ENCODE peak calls at places on chromosomes 16 and 17, in nine cellular contexts. O, H, C, M, K, V, Z, B and P are unnamed samples.

GRCh38 chr16:83835972-83836566 is 28.3 kb downstream of the HSBP1 start:
- DNase-seq in B (no peak), C (no peak), H (peak), K (no peak), O (no peak), V (no peak), M (peak), Z (peak), P (no peak)

GRCh38 chr17:46885956-46886663 is 34.7 kb downstream of the WNT9B start:
- DNase-seq in V (no peak), B (no peak), O (no peak), Z (no peak), K (no peak), H (no peak), C (no peak), M (no peak), P (no peak)

GRCh38 chr17:9456265-9456664 is 119.4 kb downstream of the STX8 start:
- DNase-seq in M (no peak), Z (no peak), C (no peak), O (no peak), V (no peak), B (peak), H (peak), K (no peak), P (no peak)

GRCh38 chr17:8122923-8123694 is 797 bp downstream of the HES7 start:
- DNase-seq in O (no peak), C (peak), V (no peak), B (no peak), Z (peak), H (peak), M (no peak), K (no peak), P (no peak)

GRCh38 chr17:37177234-37177633 is 198.6 kb upstream of the C17orf78 start:
- DNase-seq in O (no peak), V (no peak), M (no peak), B (no peak), Z (no peak), C (no peak), K (no peak), H (no peak), P (no peak)

GRCh38 chr17:17666111-17666714 is 15.0 kb upstream of the RAI1 start:
- DNase-seq in C (no peak), V (no peak), Z (peak), H (peak), B (no peak), O (no peak), K (no peak), M (peak), P (peak)

GRCh38 chr17:75698659-75699058 is 22.6 kb upstream of the ITGB4 start:
- DNase-seq in K (no peak), B (no peak), O (no peak), C (peak), V (no peak), Z (no peak), M (no peak), H (no peak), P (peak)

GRCh38 chr17:920190-920589 is 59.4 kb downstream of the NXN start:
- DNase-seq in M (no peak), K (no peak), Z (no peak), O (no peak), H (no peak), C (peak), V (no peak), B (no peak), P (no peak)

GRCh38 chr16:5041604-5042133 is 7.9 kb upstream of the NAGPA start:
- DNase-seq in B (no peak), Z (no peak), V (no peak), C (no peak), K (no peak), M (peak), O (peak), H (peak), P (no peak)

GRCh38 chr16:30659507-30660423 is 1.5 kb downstream of the FBRS start:
- DNase-seq in M (no peak), B (no peak), O (peak), Z (no peak), V (peak), C (peak), K (no peak), H (peak), P (peak)

GRCh38 chr16:3457434-3458252 is 14.2 kb downstream of the NAA60 start:
- DNase-seq in Z (peak), B (peak), M (peak), C (peak), V (peak), K (peak), O (peak), H (peak), P (peak)

GRCh38 chr16:84360170-84360569 is 8.2 kb upstream of the ATP2C2 start:
- DNase-seq in C (peak), O (no peak), V (no peak), K (no peak), H (no peak), B (no peak), Z (no peak), M (no peak), P (peak)

GRCh38 chr16:31708348-31708747 is 165.3 kb upstream of the ZNF267 start:
- DNase-seq in O (no peak), K (no peak), Z (no peak), V (no peak), H (no peak), C (no peak), M (no peak), B (no peak), P (no peak)

GRCh38 chr17:17445925-17446665 is 30.7 kb upstream of the MED9 start:
- DNase-seq in V (no peak), K (peak), M (peak), B (no peak), C (peak), Z (peak), O (no peak), H (peak), P (peak)

GRCh38 chr16:6124136-6124535 is 1026.5 kb upstream of the EEF2KMT start:
- DNase-seq in K (no peak), O (no peak), Z (no peak), H (no peak), V (no peak), B (no peak), M (no peak), C (no peak), P (no peak)

GRCh38 chr17:17079761-17080160 is 37.5 kb downstream of the MPRIP start:
- DNase-seq in O (peak), C (peak), B (peak), Z (no peak), V (no peak), K (no peak), H (no peak), M (no peak), P (no peak)

GRCh38 chr17:4582691-4583090 is 1.6 kb upstream of the SMTNL2 start:
- DNase-seq in B (no peak), M (no peak), Z (no peak), K (no peak), O (no peak), V (no peak), C (no peak), H (no peak), P (no peak)

GRCh38 chr17:4584125-4584834 is at the start of gene SMTNL2:
- DNase-seq in V (peak), B (peak), C (peak), H (no peak), Z (no peak), O (peak), K (no peak), M (no peak), P (no peak)

GRCh38 chr17:4583206-4583605 is 1.1 kb upstream of the SMTNL2 start:
- DNase-seq in B (no peak), H (no peak), M (no peak), C (no peak), V (no peak), Z (no peak), K (no peak), O (no peak), P (no peak)

GRCh38 chr17:4584835-4585187 is 482 bp downstream of the SMTNL2 start:
- DNase-seq in K (no peak), H (no peak), V (no peak), B (no peak), O (no peak), M (no peak), C (peak), Z (no peak), P (no peak)

DNA sequence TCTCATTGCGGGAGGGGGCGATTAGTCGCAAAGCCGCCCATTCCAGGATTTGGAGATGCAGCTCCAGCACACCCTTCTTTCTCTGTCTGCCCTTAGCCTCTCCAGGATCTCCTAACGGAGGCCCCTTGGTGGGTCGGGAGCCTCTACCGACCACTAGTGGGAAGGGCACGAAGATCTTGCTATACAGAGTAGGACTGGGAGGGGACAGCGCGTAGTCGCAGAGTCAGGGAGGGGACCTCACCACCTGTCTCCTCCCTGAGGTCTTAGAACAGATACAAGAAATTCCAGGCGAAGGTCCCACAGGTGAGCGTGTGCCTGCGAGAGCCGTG is 569 bp upstream of the SMTNL2 start:
- DNase-seq in M (no peak), B (no peak), K (no peak), O (peak), V (peak), H (peak), Z (peak), C (no peak), P (no peak)
- TF ChIP-seq CTCF in M (peak), B (peak), K (peak), O (no peak), V (peak), H (peak), Z (no peak), C (no peak), P (no peak)

GRCh38 chr17:71727723-71728122 is 393.1 kb upstream of the SOX9 start:
- DNase-seq in K (no peak), C (no peak), M (no peak), V (no peak), H (no peak), Z (no peak), O (no peak), B (no peak), P (no peak)

GRCh38 chr17:71724339-71724738 is 396.5 kb upstream of the SOX9 start:
- DNase-seq in V (no peak), B (no peak), C (no peak), Z (no peak), M (no peak), K (no peak), H (no peak), O (no peak), P (no peak)

GRCh38 chr17:71727292-71727691 is 393.5 kb upstream of the SOX9 start:
- DNase-seq in V (no peak), B (no peak), Z (no peak), C (no peak), M (no peak), O (no peak), H (no peak), K (no peak), P (no peak)

DNA sequence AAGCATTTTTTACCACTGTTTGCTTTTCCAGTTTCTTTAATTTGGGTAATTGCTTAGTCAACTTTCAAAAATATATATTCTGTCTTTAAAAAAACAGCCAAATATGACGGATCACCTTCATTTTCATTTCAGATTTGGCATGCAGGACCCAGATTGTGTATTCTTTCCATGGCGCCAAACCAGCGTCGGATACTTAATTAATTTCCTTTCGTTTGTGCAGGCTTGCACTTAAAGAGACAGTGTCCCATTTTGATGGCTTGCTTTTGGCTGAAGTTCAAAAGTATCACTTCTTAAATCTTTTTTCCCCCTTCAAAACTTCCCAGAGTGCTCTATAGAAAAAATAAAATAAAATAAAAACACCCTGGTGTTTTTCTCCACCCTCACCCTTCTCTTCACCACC is 394.5 kb upstream of the SOX9 start:
- DNase-seq in M (no peak), H (no peak), B (no peak), K (no peak), Z (no peak), C (no peak), O (no peak), V (no peak), P (no peak)
- TF ChIP-seq CTCF in M (no peak), H (no peak), B (no peak), K (no peak), Z (no peak), C (no peak), O (no peak), V (no peak), P (no peak)

GRCh38 chr17:80970044-80970761 is 21.4 kb upstream of the CHMP6 start:
- DNase-seq in Z (peak), V (peak), H (peak), C (no peak), O (peak), B (peak), M (no peak), K (no peak), P (peak)
- TF ChIP-seq CTCF in Z (peak), V (peak), H (peak), C (peak), O (peak), B (peak), M (peak), K (peak), P (no peak)

GRCh38 chr16:81174644-81175324 is 63.7 kb upstream of the BCO1 start:
- DNase-seq in B (no peak), C (no peak), K (no peak), Z (peak), H (peak), O (no peak), M (no peak), V (no peak), P (no peak)
- TF ChIP-seq CTCF in B (no peak), C (no peak), K (no peak), Z (no peak), H (peak), O (no peak), M (no peak), V (no peak), P (no peak)

DNA sequence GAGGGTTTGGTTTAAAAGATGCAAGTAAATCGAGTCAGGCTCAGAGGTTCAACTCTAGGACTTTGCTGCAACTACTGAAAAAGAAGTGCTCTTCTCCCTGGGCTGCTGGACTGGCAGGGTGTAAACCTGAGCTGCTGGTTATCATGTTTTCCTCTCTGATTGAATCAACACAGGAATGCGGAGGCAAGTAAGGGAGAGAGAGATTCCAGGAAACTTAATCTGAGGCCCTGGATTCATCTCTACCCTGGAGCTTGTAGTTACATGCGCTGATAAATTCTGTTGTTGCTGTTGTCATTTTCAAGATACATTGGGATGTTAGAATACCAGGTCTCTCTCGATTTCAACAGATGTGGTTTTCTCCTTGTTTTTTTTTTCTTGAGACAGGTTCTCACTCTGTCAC is 8.2 kb upstream of the HS3ST3A1 start:
- DNase-seq in V (no peak), B (no peak), K (no peak), O (no peak), Z (no peak), M (no peak), H (no peak), C (no peak), P (no peak)
- TF ChIP-seq CTCF in V (no peak), B (no peak), K (no peak), O (no peak), Z (no peak), M (no peak), H (no peak), C (no peak), P (no peak)

GRCh38 chr17:51733166-51733565 is 425.3 kb downstream of the CA10 start:
- DNase-seq in Z (no peak), K (no peak), H (no peak), B (no peak), C (no peak), M (no peak), O (no peak), V (no peak), P (no peak)

GRCh38 chr17:51731941-51732722 is 426.4 kb downstream of the CA10 start:
- DNase-seq in C (no peak), V (no peak), Z (no peak), O (no peak), K (no peak), H (no peak), B (no peak), M (no peak), P (no peak)

GRCh38 chr17:51739245-51739886 is 419.1 kb downstream of the CA10 start:
- DNase-seq in K (no peak), V (no peak), O (no peak), C (no peak), B (no peak), H (no peak), Z (no peak), M (no peak), P (no peak)

GRCh38 chr17:51734976-51735375 is 423.5 kb downstream of the CA10 start:
- DNase-seq in M (no peak), H (no peak), B (no peak), O (no peak), K (no peak), V (no peak), Z (no peak), C (no peak), P (no peak)

DNA sequence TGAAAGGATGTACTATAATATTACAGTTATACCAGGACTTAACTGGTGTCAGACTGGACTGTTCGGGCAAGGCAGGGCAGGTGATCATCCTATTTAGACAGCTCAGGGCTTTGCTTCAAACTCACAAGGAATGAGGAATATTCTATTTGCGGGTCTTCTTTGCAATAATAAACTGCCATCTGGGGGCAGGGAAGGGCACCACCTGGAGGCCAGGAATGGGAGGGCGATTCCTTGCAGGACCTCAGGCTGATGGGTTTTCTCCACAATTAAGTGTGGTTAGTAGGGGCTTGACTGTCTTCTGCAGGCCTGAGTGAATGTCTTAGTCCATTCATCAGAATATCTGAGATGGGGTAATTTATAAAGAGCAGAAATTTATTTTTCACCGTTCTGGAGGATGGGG is 424.1 kb downstream of the CA10 start:
- DNase-seq in M (no peak), H (no peak), B (no peak), V (no peak), C (no peak), O (no peak), K (no peak), Z (no peak), P (no peak)
- TF ChIP-seq CTCF in M (peak), H (no peak), B (peak), V (no peak), C (peak), O (no peak), K (peak), Z (no peak), P (no peak)

DNA sequence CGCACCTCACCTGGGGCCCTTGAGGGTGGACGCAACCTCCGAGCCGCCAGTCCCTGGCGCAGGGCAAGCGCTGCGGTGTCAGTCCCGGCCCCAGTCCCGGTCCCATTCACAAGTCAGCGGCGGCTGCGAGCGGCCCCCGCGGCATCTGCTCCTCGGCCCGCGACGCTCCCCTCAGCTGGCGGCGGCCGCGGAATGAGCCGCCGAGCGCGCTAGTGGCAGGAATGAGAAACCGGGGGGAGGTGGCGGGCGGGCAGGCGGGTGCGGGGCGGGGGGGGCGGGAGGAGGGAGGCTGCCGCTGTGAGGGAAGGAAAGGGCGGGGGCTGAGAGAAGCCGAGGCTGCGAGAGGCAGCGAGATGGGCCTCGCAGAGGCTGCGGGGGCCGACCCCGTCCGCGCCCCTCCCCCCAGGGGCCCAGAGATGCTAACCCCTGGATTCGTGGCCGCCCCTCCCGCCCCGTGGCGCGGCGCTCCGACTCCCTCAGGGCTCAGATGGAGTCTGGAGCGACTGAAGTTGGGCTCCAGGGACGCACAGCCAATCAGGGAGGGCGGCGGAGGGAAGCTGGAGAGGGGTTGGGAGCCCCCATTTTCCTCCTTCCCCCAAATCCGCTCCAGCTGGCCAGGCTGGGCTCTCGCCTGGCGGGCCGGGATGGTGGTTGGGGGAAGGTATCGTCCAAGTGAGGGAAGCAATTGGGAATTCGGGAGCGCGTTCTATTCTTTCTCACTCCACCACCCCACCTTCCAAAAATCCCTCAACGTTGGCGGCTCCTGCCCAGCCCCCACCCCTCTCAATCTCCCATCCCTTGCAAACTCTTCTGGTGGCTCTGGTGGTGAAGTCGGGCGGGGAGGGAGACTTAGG is at the start of gene CDH11:
- DNase-seq in H (peak), O (peak), B (peak), M (peak), Z (no peak), K (peak), C (peak), V (peak), P (no peak)
- TF ChIP-seq CTCF in H (peak), O (peak), B (peak), M (no peak), Z (no peak), K (peak), C (no peak), V (peak), P (no peak)

DNA sequence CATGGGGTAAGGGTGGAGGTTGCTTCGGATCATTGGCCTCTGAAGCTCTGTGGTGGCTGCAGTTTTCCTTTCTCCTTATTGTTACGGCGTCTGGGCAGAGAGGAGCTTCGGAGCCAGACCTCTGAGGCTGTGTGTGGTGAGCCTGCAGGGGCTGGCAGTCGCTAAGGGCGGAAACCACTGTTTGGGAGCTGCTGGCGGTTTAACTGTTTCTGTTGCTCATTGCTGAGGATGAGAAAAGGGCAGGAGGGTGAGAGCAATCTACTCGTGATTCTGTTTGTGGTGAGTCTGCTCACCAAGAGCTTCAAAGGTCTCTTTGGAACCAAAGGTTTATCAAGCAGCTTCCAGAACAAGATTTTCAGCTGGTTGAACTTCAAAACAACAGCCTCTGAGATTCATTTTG is 143.9 kb downstream of the ANKFN1 start:
- DNase-seq in O (no peak), V (no peak), M (peak), Z (no peak), K (no peak), B (no peak), H (peak), C (no peak), P (no peak)
- TF ChIP-seq CTCF in O (no peak), V (no peak), M (no peak), Z (no peak), K (no peak), B (no peak), H (no peak), C (no peak), P (no peak)